ENCODE peak calls at places on chromosomes 4 and X, in five cellular contexts. C is CD4-positive, alpha-beta T cell; G is endodermal cell; R is glutamatergic neuron; L is iris pigment epithelial cell. F is an unnamed sample.

GRCh38 chr4:76806336-76806735 is 91.6 kb downstream of the SOWAHB start:
- DNase-seq in C (no peak), G (no peak), R (no peak), L (no peak), F (no peak)

GRCh38 chrX:106791495-106791894 is 11.0 kb upstream of the TBC1D8B start:
- DNase-seq in C (no peak), G (no peak), R (no peak), L (peak; percentile 24), F (no peak)

GRCh38 chr4:140243345-140243753 is 89.4 kb upstream of the MAML3 start:
- DNase-seq in C (peak; percentile 9), G (no peak), R (no peak), L (no peak), F (no peak)

GRCh38 chrX:24574743-24575142 is 72.4 kb downstream of the PCYT1B start:
- DNase-seq in C (no peak), G (no peak), R (no peak), L (no peak), F (no peak)

GRCh38 chr4:962231-963208 is 10.8 kb downstream of the DGKQ start:
- DNase-seq in C (no peak), G (peak; percentile 68), R (peak; percentile 15), L (no peak), F (peak; percentile 24)

GRCh38 chrX:112521658-112522057 is 158.1 kb downstream of the LHFPL1 start:
- DNase-seq in C (no peak), G (no peak), R (no peak), L (no peak), F (no peak)

GRCh38 chr4:173334891-173335754 is 965 bp upstream of the HMGB2 start:
- DNase-seq in C (no peak), G (peak; percentile 95), R (peak; percentile 71), L (peak; percentile 60), F (peak; percentile 75)

GRCh38 chr4:72418458-72418857 is 150.6 kb downstream of the ADAMTS3 start:
- DNase-seq in C (no peak), G (no peak), R (no peak), L (peak; percentile 84), F (no peak)

F was measured in 8988T.